ENCODE peak calls at places on chromosomes 2 and 18, in seven cellular contexts. X is HepG2, M is K562, I is HCT116, T is SK-N-SH, C is endothelial cell of umbilical vein, U is GM12878. Y is an unnamed sample.

GRCh38 chr18:41862921-41863320 is 92.1 kb upstream of the PIK3C3 start:
- DNase-seq in X (no peak), M (no peak), I (no peak), T (no peak), C (no peak), U (no peak), Y (no peak)

GRCh38 chr2:138020432-138020831 is 56.2 kb downstream of the HNMT start:
- DNase-seq in X (no peak), M (no peak), I (no peak), T (no peak), C (no peak), U (no peak), Y (peak)

GRCh38 chr2:168801961-168802824 is at the start of gene NOSTRIN:
- DNase-seq in X (peak), M (peak), I (peak), T (no peak), C (no peak), U (no peak), Y (no peak)

GRCh38 chr2:172813314-172813888 is 77.8 kb downstream of the RAPGEF4 start:
- DNase-seq in X (no peak), M (no peak), I (no peak), T (peak), C (peak), U (no peak), Y (peak)

GRCh38 chr2:239546541-239546940 is 145.7 kb upstream of the HDAC4 start:
- DNase-seq in X (no peak), M (no peak), I (no peak), T (no peak), C (no peak), U (no peak), Y (no peak)

GRCh38 chr2:239293450-239294430 is 107.1 kb downstream of the HDAC4 start:
- DNase-seq in X (no peak), M (peak), I (no peak), T (no peak), C (no peak), U (peak), Y (no peak)

GRCh38 chr2:190763901-190764514 is 115.1 kb downstream of the NAB1 start:
- DNase-seq in X (no peak), M (peak), I (no peak), T (no peak), C (no peak), U (no peak), Y (no peak)

GRCh38 chr2:72722492-72723090 is 103.2 kb downstream of the EXOC6B start:
- DNase-seq in X (peak), M (no peak), I (no peak), T (peak), C (no peak), U (no peak), Y (no peak)

GRCh38 chr2:134052173-134052572 is 201.7 kb upstream of the MGAT5 start:
- DNase-seq in X (no peak), M (no peak), I (no peak), T (no peak), C (no peak), U (no peak), Y (no peak)

GRCh38 chr2:70851704-70852103 is 16.1 kb upstream of the CD207 start:
- DNase-seq in X (no peak), M (no peak), I (no peak), T (no peak), C (no peak), U (peak), Y (no peak)

GRCh38 chr2:1976725-1977416 is 232.6 kb upstream of the PXDN start:
- DNase-seq in X (no peak), M (no peak), I (no peak), T (no peak), C (no peak), U (no peak), Y (no peak)

GRCh38 chr2:28442328-28442727 is 49.7 kb downstream of the FOSL2 start:
- DNase-seq in X (no peak), M (no peak), I (no peak), T (no peak), C (no peak), U (no peak), Y (no peak)

GRCh38 chr18:77178559-77178958 is 46.0 kb upstream of the MBP start:
- DNase-seq in X (no peak), M (no peak), I (no peak), T (no peak), C (no peak), U (no peak), Y (no peak)

GRCh38 chr18:79613186-79613931 is 66.2 kb upstream of the CTDP1 start:
- DNase-seq in X (no peak), M (no peak), I (no peak), T (no peak), C (no peak), U (no peak), Y (no peak)

GRCh38 chr2:43393918-43394317 is 167.5 kb upstream of the ZFP36L2 start:
- DNase-seq in X (no peak), M (no peak), I (no peak), T (peak), C (no peak), U (no peak), Y (no peak)

GRCh38 chr2:43389581-43390466 is 163.4 kb upstream of the ZFP36L2 start:
- DNase-seq in X (peak), M (no peak), I (no peak), T (no peak), C (no peak), U (no peak), Y (no peak)

GRCh38 chr2:43391159-43391876 is 164.9 kb upstream of the ZFP36L2 start:
- DNase-seq in X (no peak), M (no peak), I (no peak), T (no peak), C (no peak), U (no peak), Y (no peak)

GRCh38 chr2:43388371-43388770 is 162.0 kb upstream of the ZFP36L2 start:
- DNase-seq in X (no peak), M (no peak), I (no peak), T (no peak), C (no peak), U (no peak), Y (no peak)

DNA sequence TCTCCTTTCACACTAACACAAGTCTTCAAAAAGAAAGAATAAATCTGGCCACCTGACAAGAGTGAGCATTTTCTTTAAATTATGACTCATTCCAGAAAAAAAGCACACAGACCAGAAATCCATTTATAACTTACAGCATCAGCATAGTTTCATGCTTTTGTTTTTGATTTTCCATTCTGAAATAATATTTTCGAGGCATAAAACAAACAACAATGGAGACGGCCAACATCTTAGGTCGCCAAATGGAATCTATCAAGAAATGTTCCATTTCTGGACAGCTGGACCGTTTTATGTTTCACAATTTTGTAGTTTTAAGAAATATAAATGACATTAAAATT is 165.4 kb upstream of the ZFP36L2 start:
- DNase-seq in X (no peak), M (no peak), I (no peak), T (no peak), C (peak), U (no peak), Y (no peak)
- TF ChIP-seq POLR2AphosphoS5 in X (no peak), M (no peak), I (no peak), T (peak), C (no peak), U (no peak), Y (no peak)

GRCh38 chr2:26925100-26925791 is 45.2 kb upstream of the MAPRE3 start:
- DNase-seq in X (peak), M (no peak), I (no peak), T (no peak), C (no peak), U (no peak), Y (peak)
- H3K4me2 ChIP-seq in X (peak), M (no peak), I (no peak), T (no peak), C (no peak), U (no peak), Y (peak)

DNA sequence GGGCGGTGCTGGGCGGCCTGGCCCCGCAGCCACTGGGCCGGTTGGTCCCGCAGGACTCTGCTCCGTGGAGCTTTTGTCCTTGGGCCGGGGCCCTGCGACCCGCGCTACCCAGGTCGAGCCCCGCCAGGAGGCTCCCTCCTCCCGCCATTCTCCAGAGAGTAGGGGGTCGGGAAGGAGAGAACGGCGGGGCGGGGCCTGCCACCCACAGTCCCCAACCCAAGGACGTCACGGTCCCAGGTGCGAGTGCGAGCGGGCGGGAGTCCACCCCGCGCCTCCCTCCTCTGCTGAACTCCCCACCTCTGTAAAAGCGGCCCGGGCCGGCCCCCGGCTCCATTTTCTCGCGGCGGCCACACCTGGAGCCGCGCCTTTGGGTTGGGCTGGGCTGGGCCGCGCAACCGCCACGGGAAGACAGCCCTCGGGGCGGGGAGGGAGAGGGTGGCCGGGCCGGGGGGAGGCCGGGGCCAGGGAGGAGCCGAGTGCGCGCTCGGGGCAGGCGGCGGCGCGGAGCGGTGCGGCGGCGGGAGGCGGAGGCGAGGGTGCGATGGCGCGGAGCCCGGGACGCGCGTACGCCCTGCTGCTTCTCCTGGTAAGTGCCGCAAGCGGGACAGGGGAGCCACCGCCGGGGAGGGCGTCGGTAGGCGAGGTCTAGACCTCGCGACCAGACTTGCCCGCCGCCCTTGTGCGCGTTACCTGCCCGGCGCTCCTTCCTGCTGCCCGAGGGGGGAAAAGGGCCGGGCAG is at the start of gene DSG2:
- DNase-seq in X (peak), M (peak), I (no peak), T (peak), C (no peak), U (no peak), Y (peak)
- H3K4me3 ChIP-seq in X (peak), M (peak), I (peak), T (peak), C (no peak), U (peak), Y (peak)

GRCh38 chr2:228447266-228447915 is 265.9 kb upstream of the SPHKAP start:
- DNase-seq in X (no peak), M (no peak), I (no peak), T (no peak), C (no peak), U (no peak), Y (no peak)
- TF ChIP-seq POLR2AphosphoS5 in X (no peak), M (no peak), I (no peak), T (no peak), C (no peak), U (no peak), Y (no peak)

GRCh38 chr2:201788371-201788770 is 7.6 kb upstream of the ALS2 start:
- DNase-seq in X (no peak), M (no peak), I (no peak), T (no peak), C (no peak), U (no peak), Y (no peak)

GRCh38 chr2:201784547-201784946 is 3.8 kb upstream of the ALS2 start:
- DNase-seq in X (no peak), M (no peak), I (no peak), T (no peak), C (no peak), U (no peak), Y (no peak)

GRCh38 chr2:201785135-201785534 is 4.4 kb upstream of the ALS2 start:
- DNase-seq in X (no peak), M (no peak), I (no peak), T (no peak), C (no peak), U (no peak), Y (no peak)

GRCh38 chr2:201789395-201789794 is 8.7 kb upstream of the ALS2 start:
- DNase-seq in X (no peak), M (no peak), I (no peak), T (no peak), C (no peak), U (no peak), Y (no peak)

DNA sequence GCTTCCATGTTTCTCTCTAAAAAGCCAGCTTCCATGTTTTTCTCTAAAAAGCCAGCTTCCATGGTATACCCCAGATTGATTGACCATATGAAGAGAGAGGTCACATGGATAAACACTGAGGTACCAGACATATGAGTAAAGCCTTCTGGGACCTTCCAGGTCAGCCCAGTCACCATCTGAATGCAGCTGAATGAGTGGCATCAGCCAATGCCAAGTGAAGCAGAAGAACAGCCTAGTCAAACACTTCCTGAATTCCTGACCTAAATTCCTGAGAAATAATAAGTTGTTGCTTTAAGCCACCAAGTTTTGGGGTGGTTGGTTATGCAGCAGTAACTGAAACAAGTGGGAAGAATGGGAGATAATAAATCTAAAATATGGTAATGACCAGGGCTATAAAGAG is 5.7 kb upstream of the ALS2 start:
- DNase-seq in X (no peak), M (no peak), I (no peak), T (no peak), C (no peak), U (no peak), Y (no peak)
- H3K4me2 ChIP-seq in X (no peak), M (no peak), I (no peak), T (no peak), C (no peak), U (no peak), Y (no peak)

DNA sequence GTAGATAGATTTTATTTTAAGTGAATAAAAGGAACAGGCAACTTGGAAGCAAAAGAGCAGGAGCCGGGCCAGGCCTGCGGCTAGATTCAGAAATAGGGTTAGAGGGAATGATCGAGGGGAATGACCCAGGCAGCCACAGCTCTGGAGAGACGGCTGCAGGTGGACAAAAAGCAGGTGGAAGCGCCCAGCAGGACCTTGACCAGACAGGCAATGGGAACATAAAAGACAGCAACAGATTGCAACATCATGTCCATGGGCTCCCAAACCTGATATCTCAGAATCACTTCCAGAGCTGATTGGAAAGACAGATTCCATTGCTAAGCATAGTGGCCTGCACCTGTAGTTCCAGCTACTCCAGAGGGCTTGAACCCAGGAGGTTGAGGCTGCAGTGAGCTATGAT is 28.6 kb upstream of the STEAP3 start:
- DNase-seq in X (no peak), M (no peak), I (no peak), T (no peak), C (no peak), U (no peak), Y (no peak)
- H3K4me3 ChIP-seq in X (no peak), M (no peak), I (no peak), T (no peak), C (no peak), U (no peak), Y (no peak)

DNA sequence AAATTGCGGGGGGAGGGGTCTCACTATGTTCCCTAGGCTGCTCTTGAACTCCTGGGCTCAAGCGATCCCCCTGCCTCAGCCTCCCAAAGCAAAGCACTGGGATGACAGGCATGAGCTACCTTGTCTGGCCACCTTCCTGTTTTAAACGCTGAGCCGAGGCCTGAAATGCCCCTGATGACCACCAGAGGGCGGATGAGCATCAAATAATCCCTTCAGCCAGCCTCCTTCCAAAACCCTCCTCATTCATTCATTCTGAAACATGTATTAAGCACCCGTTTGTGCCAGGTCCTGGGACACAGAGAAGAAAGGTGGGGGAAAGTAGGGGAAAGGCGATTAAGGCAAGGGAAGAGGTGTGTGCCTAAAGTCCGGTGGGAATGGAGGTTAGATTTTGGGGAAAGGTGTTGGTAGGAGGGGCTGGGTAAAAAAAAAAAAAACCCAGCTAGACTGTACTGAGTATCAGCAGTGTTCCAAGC is 30.7 kb upstream of the PTMA start:
- DNase-seq in X (peak), M (peak), I (peak), T (peak), C (peak), U (no peak), Y (peak)
- TF ChIP-seq POLR2AphosphoS5 in X (no peak), M (no peak), I (no peak), T (no peak), C (no peak), U (no peak), Y (no peak)

GRCh38 chr18:12821408-12821807 is 62.6 kb downstream of the PTPN2 start:
- DNase-seq in X (no peak), M (no peak), I (no peak), T (no peak), C (no peak), U (no peak), Y (peak)

GRCh38 chr18:12825230-12825629 is 58.8 kb downstream of the PTPN2 start:
- DNase-seq in X (no peak), M (no peak), I (no peak), T (no peak), C (no peak), U (no peak), Y (no peak)

GRCh38 chr18:12827588-12827987 is 56.4 kb downstream of the PTPN2 start:
- DNase-seq in X (no peak), M (no peak), I (no peak), T (no peak), C (no peak), U (no peak), Y (no peak)

GRCh38 chr18:12820526-12820925 is 63.5 kb downstream of the PTPN2 start:
- DNase-seq in X (no peak), M (no peak), I (no peak), T (no peak), C (no peak), U (no peak), Y (no peak)

DNA sequence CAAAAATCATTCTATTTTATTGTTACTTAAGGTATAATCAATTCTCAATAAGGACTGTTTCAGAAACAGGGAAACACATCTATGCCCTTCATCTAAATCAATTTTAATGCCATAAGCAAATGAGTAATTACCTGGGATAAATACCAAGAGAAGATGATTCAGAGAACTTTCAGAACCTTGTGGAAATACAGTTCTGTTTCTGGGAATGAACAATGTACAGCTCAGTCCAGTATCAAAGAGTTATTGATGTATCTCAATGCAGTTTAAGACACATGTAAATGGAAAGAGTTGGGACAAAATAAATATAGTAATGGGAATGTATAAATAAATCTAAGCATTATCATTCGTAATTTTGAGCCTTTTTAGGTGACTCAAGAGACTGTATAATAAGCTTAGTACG is 60.1 kb downstream of the PTPN2 start:
- DNase-seq in X (no peak), M (no peak), I (no peak), T (no peak), C (no peak), U (no peak), Y (no peak)
- H3K4me2 ChIP-seq in X (no peak), M (no peak), I (no peak), T (no peak), C (no peak), U (no peak), Y (no peak)

GRCh38 chr2:120867290-120868231 is 131.9 kb downstream of the GLI2 start:
- DNase-seq in X (no peak), M (peak), I (no peak), T (peak), C (peak), U (no peak), Y (peak)

GRCh38 chr2:120869659-120870466 is 134.2 kb downstream of the GLI2 start:
- DNase-seq in X (no peak), M (no peak), I (no peak), T (no peak), C (no peak), U (no peak), Y (no peak)

GRCh38 chr2:120866483-120867140 is 130.9 kb downstream of the GLI2 start:
- DNase-seq in X (no peak), M (no peak), I (no peak), T (no peak), C (no peak), U (no peak), Y (no peak)

GRCh38 chr2:120869036-120869435 is 133.4 kb downstream of the GLI2 start:
- DNase-seq in X (no peak), M (no peak), I (no peak), T (no peak), C (no peak), U (no peak), Y (no peak)

DNA sequence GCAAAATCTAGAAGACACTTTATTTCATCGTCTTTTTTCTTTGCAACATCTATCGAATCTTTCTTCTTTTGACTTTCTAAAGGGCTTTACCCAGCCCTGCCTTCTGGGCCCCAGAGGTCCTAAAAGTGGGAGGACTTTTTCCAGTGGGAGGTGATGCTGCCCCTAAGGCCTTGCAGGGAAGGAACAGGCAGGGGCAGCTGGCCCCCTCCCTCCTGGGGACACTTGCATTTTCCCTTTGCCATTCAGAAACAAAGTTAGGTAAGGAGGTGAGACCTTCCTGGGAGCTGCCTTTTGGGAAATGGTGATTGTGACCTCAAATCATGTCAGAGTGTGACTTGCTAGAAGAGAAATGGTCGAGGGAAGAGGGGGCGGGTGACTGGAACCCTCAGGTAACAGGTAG is 132.7 kb downstream of the GLI2 start:
- DNase-seq in X (no peak), M (no peak), I (no peak), T (no peak), C (no peak), U (no peak), Y (no peak)
- H3K4me3 ChIP-seq in X (no peak), M (no peak), I (no peak), T (no peak), C (no peak), U (no peak), Y (no peak)

Y was measured in GM23338.